ENCODE peak calls at places on chromosomes 6 and 20, in five cellular contexts. O, P, Q, M and N are unnamed samples.

GRCh38 chr6:16006681-16007080 is 122.2 kb upstream of the MYLIP start:
- DNase-seq in O (no peak), P (no peak), Q (no peak), M (no peak), N (no peak)

GRCh38 chr6:154070657-154071056 is 31.6 kb downstream of the OPRM1 start:
- DNase-seq in O (no peak), P (no peak), Q (no peak), M (no peak), N (no peak)

GRCh38 chr6:19205076-19205475 is 632.1 kb upstream of the ID4 start:
- DNase-seq in O (no peak), P (no peak), Q (no peak), M (no peak), N (no peak)

GRCh38 chr6:38346291-38347079 is 293.2 kb downstream of the BTBD9 start:
- DNase-seq in O (no peak), P (peak), Q (no peak), M (no peak), N (peak)

GRCh38 chr6:34760108-34760507 is 2.8 kb downstream of the SNRPC start:
- DNase-seq in O (no peak), P (no peak), Q (no peak), M (no peak), N (no peak)

GRCh38 chr6:15213838-15214398 is 32.0 kb upstream of the JARID2 start:
- DNase-seq in O (no peak), P (no peak), Q (no peak), M (no peak), N (no peak)

GRCh38 chr6:131292145-131292938 is 157.1 kb downstream of the AKAP7 start:
- DNase-seq in O (no peak), P (no peak), Q (no peak), M (no peak), N (no peak)

GRCh38 chr6:81214414-81215091 is 537.9 kb downstream of the TENT5A start:
- DNase-seq in O (no peak), P (no peak), Q (no peak), M (no peak), N (no peak)

GRCh38 chr6:20542927-20543602 is 8.8 kb downstream of the CDKAL1 start:
- DNase-seq in O (no peak), P (peak), Q (no peak), M (no peak), N (peak)

GRCh38 chr6:37004044-37004984 is 1.1 kb upstream of the FGD2 start:
- DNase-seq in O (no peak), P (no peak), Q (no peak), M (no peak), N (no peak)

GRCh38 chr20:20364016-20364746 is 3.7 kb upstream of the INSM1 start:
- DNase-seq in O (no peak), P (no peak), Q (no peak), M (peak), N (no peak)

GRCh38 chr6:148364056-148364844 is 21.6 kb downstream of the SASH1 start:
- DNase-seq in O (no peak), P (peak), Q (no peak), M (no peak), N (peak)

GRCh38 chr6:135883045-135883444 is 31.5 kb downstream of the PDE7B start:
- DNase-seq in O (no peak), P (peak), Q (no peak), M (no peak), N (no peak)

GRCh38 chr6:111430605-111431378 is 52.2 kb downstream of the REV3L start:
- DNase-seq in O (no peak), P (no peak), Q (no peak), M (no peak), N (no peak)

GRCh38 chr6:130189691-130190459 is 32.9 kb downstream of the SAMD3 start:
- DNase-seq in O (no peak), P (no peak), Q (no peak), M (no peak), N (no peak)

GRCh38 chr6:137361701-137362100 is 132.5 kb downstream of the OLIG3 start:
- DNase-seq in O (no peak), P (peak), Q (no peak), M (no peak), N (no peak)

GRCh38 chr6:18211338-18211737 is 53.0 kb downstream of the DEK start:
- DNase-seq in O (no peak), P (no peak), Q (no peak), M (no peak), N (no peak)

GRCh38 chr6:111417181-111417585 is 65.8 kb downstream of the REV3L start:
- DNase-seq in O (no peak), P (peak), Q (no peak), M (no peak), N (peak)

GRCh38 chr6:125956506-125957390 is at the start of gene HINT3:
- DNase-seq in O (peak), P (peak), Q (peak), M (peak), N (peak)

GRCh38 chr6:36779227-36779626 is 60.0 kb downstream of the CPNE5 start:
- DNase-seq in O (no peak), P (no peak), Q (no peak), M (no peak), N (no peak)

GRCh38 chr6:157800420-157801237 is 22.4 kb upstream of the SNX9 start:
- DNase-seq in O (no peak), P (peak), Q (no peak), M (no peak), N (peak)

GRCh38 chr6:4677011-4677750 is 99.0 kb upstream of the CDYL start:
- DNase-seq in O (no peak), P (no peak), Q (no peak), M (no peak), N (no peak)

GRCh38 chr6:144449911-144450690 is 165.0 kb downstream of the UTRN start:
- DNase-seq in O (no peak), P (no peak), Q (no peak), M (no peak), N (no peak)

GRCh38 chr6:31239854-31240253 is 32.0 kb downstream of the HLA-C start:
- DNase-seq in O (no peak), P (peak), Q (no peak), M (no peak), N (no peak)

GRCh38 chr20:19943021-19943659 is 74.0 kb upstream of the NAA20 start:
- DNase-seq in O (no peak), P (no peak), Q (no peak), M (no peak), N (no peak)

GRCh38 chr20:24497851-24498250 is 28.4 kb downstream of the SYNDIG1 start:
- DNase-seq in O (peak), P (peak), Q (no peak), M (no peak), N (no peak)

GRCh38 chr6:72390548-72390947 is 231.3 kb upstream of the KCNQ5 start:
- DNase-seq in O (no peak), P (no peak), Q (no peak), M (no peak), N (no peak)

GRCh38 chr6:38730136-38730862 is 15.2 kb downstream of the DNAH8 start:
- DNase-seq in O (no peak), P (no peak), Q (no peak), M (no peak), N (no peak)

GRCh38 chr6:18142591-18142861 is 12.4 kb downstream of the TPMT start:
- DNase-seq in O (no peak), P (no peak), Q (no peak), M (no peak), N (no peak)

GRCh38 chr6:14192186-14192788 is 74.7 kb downstream of the CD83 start:
- DNase-seq in O (no peak), P (no peak), Q (no peak), M (no peak), N (no peak)
- TF ChIP-seq CTCF in O (no peak), P (peak), Q (no peak), M (no peak), N (no peak)

DNA sequence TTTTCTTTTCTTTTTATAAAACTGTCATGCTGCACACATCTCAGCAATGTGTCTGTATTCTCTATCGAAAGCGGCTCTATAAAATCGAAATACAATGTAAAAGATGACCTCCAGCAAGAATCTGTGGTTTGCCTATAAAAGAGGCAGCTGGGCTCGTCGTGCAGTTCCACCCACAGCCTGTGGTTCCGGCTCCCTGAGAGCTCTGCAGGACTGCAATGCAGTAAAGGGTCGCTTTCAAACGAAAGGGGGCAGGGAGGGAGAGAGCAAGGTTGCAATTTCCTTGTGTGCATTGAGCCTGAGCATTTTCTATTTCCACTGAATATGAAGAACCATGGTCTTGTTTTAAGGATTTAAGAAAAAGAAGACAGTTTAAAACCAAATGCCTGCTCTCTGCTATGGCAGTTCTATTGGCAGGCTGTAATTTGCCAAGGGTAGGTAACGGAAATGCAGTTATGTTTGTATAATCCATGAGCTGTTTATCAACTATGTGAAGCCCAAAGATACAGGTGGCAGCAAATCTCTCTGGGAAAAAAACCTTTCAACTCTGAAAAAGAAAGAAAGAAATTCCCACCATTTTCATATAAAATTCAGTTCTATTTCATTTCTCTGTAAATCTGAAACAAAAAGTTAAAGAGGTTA is 236.5 kb downstream of the HACE1 start:
- DNase-seq in O (no peak), P (no peak), Q (no peak), M (peak), N (no peak)
- TF ChIP-seq CTCF in O (no peak), P (no peak), Q (no peak), M (no peak), N (peak)

GRCh38 chr6:160678744-160679401 is 14.8 kb upstream of the LPA start:
- DNase-seq in O (no peak), P (no peak), Q (no peak), M (peak), N (no peak)

GRCh38 chr6:160678230-160678629 is 14.2 kb upstream of the LPA start:
- DNase-seq in O (no peak), P (no peak), Q (no peak), M (no peak), N (no peak)

DNA sequence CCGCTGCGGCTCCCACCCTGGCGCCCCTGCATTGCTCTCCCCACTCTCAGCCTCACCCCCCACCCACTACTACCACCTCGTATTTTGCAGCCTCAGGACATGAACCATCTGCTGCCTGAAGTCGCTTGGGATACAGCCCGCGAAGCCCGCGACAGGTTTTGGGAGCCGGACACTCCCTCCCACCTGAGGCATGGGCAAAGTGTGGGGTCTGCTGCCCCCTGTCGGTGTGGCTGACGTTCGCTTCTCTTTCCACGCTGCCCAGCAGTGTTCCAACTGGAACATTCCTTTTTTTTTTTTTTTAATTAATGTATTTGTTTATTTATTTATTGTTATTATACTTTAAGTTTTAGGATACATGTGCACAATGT is 15.3 kb upstream of the LPA start:
- DNase-seq in O (no peak), P (no peak), Q (no peak), M (peak), N (no peak)
- TF ChIP-seq CTCF in O (peak), P (no peak), Q (no peak), M (peak), N (no peak)

DNA sequence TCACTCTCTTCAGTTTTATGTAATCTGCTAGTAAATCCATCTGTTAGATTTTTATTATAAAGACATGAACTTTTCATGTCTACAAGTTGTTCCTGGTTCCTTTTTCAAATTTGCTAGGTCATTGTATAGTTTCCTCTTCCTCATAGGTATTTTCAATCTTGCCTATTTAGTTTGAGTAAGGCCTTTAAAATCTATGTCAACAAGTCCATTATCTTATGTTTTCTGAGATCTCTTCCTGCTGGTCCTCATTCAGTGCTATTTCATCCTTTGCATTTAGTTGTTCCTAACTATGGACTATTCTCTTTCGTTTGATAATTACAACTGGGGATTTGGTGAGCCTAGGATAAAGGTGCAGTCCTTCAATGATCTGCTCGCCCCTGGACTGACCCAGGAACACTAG is 11.0 kb downstream of the RRBP1 start:
- DNase-seq in O (no peak), P (no peak), Q (no peak), M (no peak), N (no peak)
- TF ChIP-seq CTCF in O (no peak), P (no peak), Q (no peak), M (no peak), N (no peak)

GRCh38 chr6:107637316-107637715 is 147.4 kb downstream of the SOBP start:
- DNase-seq in O (no peak), P (no peak), Q (no peak), M (no peak), N (no peak)

GRCh38 chr6:107637914-107638313 is 148.0 kb downstream of the SOBP start:
- DNase-seq in O (no peak), P (no peak), Q (no peak), M (no peak), N (no peak)

GRCh38 chr6:107635058-107635515 is 145.2 kb downstream of the SOBP start:
- DNase-seq in O (no peak), P (no peak), Q (no peak), M (no peak), N (no peak)

GRCh38 chr6:107638493-107638892 is 148.6 kb downstream of the SOBP start:
- DNase-seq in O (no peak), P (no peak), Q (no peak), M (no peak), N (no peak)

DNA sequence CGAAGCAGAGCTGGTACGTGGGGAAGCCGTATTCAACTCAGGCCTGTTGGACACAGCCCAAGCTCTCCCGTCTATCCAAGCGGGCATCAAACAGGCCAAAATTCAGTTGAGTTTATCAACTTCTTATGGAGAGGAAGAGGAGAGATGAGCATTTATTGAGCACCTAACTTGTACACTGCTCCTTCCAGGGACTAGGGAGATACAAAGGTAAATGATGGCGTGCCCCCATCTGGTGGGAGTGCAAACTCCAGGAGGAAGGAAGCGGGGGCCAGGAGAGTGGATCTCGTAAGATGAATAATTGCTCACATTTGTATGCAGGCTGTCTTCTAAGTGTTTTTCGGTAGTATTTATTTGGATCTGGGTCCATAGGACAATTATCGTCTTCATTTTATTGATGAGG is 146.6 kb downstream of the SOBP start:
- DNase-seq in O (no peak), P (no peak), Q (no peak), M (no peak), N (no peak)
- TF ChIP-seq CTCF in O (no peak), P (no peak), Q (no peak), M (no peak), N (peak)

GRCh38 chr20:6416371-6416770 is 293.5 kb upstream of the FERMT1 start:
- DNase-seq in O (no peak), P (no peak), Q (no peak), M (no peak), N (no peak)
- TF ChIP-seq CTCF in O (no peak), P (no peak), Q (no peak), M (peak), N (no peak)

DNA sequence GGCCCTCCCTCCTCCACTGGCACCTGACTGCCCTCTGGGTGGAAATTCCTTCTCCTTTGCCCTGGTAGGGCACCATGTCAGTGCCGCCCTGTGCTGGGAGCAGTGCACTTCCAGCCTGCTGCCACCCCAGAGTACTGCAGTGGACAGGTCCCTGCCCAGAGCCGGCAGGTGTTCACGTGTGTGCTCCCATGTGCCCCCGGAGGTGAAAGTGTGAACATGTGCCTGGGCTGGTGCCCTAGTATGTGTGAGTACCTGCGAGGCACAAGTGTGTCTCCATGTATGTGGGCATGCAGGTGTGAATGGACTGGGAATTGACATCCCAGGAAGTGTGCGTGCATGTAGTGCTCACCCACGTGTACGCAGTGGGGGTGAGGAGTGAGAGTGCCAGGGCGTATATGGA is 29.4 kb downstream of the SDCBP2 start:
- DNase-seq in O (no peak), P (no peak), Q (peak), M (no peak), N (no peak)
- TF ChIP-seq CTCF in O (no peak), P (peak), Q (no peak), M (no peak), N (peak)

GRCh38 chr6:108115598-108116058 is 41.1 kb upstream of the OSTM1 start:
- DNase-seq in O (no peak), P (peak), Q (peak), M (peak), N (no peak)
- TF ChIP-seq CTCF in O (no peak), P (peak), Q (peak), M (peak), N (peak)